ENCODE peak calls at places on chromosomes 2 and 18, in ten cellular contexts. R is stimulated activated CD4-positive, alpha-beta T cell treated with anti-CD3 and anti-CD28 coated beads, Interleukin-2, amount 100 ng/mL, for 48 hours; K is astrocyte of the spinal cord; Z is activated T-helper 1 cell treated with Interleukin-2 at 50 U/mL for 16 hours; U is stimulated activated naive CD8-positive, alpha-beta T cell treated with anti-CD3 and anti-CD28 coated beads, Interleukin-15, amount 100 ng/mL, for 72 hours; P is HFF-Myc; A is left ventricle myocardium inferior; E is NCI-H1105; F is Peyer's patch; G is adrenal gland. W is an unnamed sample.

GRCh38 chr18:22609642-22610041 is 191.9 kb upstream of the CTAGE1 start:
- DNase-seq in K (peak), G (peak), R (no peak), E (no peak), Z (no peak), P (peak), A (peak), U (no peak), F (peak), W (no peak)

GRCh38 chr2:173149491-173149890 is 73.8 kb downstream of the MAP3K20 start:
- DNase-seq in U (peak), Z (peak), E (no peak), R (peak), G (no peak), P (no peak), K (no peak), F (no peak), A (no peak), W (no peak)

GRCh38 chr18:32378705-32379104 is 92.0 kb downstream of the GAREM1 start:
- DNase-seq in U (no peak), A (no peak), E (no peak), K (peak), G (peak), R (no peak), F (no peak), P (no peak), Z (no peak), W (no peak)

GRCh38 chr2:16617282-16618266 is 48.1 kb downstream of the CYRIA start:
- DNase-seq in P (no peak), U (no peak), E (no peak), A (no peak), Z (no peak), F (no peak), R (no peak), K (peak), G (peak), W (no peak)

GRCh38 chr2:172011814-172012580 is 12.2 kb downstream of the METAP1D start:
- DNase-seq in U (no peak), R (no peak), P (no peak), F (no peak), K (no peak), Z (no peak), E (no peak), A (no peak), G (no peak), W (no peak)

GRCh38 chr18:68660355-68661183 is 54.3 kb downstream of the TMX3 start:
- DNase-seq in F (no peak), Z (no peak), U (no peak), A (no peak), E (peak), G (no peak), P (peak), R (no peak), K (peak), W (peak)

GRCh38 chr18:2960983-2961696 is 51.8 kb downstream of the LPIN2 start:
- DNase-seq in E (no peak), P (no peak), Z (no peak), F (no peak), K (no peak), G (no peak), A (no peak), U (no peak), R (no peak), W (no peak)

GRCh38 chr2:112147796-112148195 is 9.6 kb downstream of the FBLN7 start:
- DNase-seq in K (no peak), A (no peak), G (peak), U (no peak), P (no peak), F (peak), Z (no peak), E (no peak), R (no peak), W (no peak)

GRCh38 chr18:9322730-9323129 is 11.8 kb upstream of the TWSG1 start:
- DNase-seq in P (no peak), U (no peak), Z (no peak), K (no peak), E (no peak), F (no peak), R (no peak), G (no peak), A (no peak), W (no peak)

GRCh38 chr18:1954583-1955312 is 616.6 kb downstream of the METTL4 start:
- DNase-seq in G (no peak), K (no peak), R (no peak), P (no peak), U (no peak), F (no peak), Z (no peak), A (no peak), E (no peak), W (no peak)

GRCh38 chr2:74426181-74426758 is 4.7 kb downstream of the WDR54 start:
- DNase-seq in Z (no peak), E (no peak), P (no peak), G (no peak), K (no peak), F (no peak), A (no peak), U (no peak), R (no peak), W (no peak)

GRCh38 chr18:49646864-49647263 is 85.0 kb downstream of the LIPG start:
- DNase-seq in F (peak), K (no peak), P (no peak), Z (no peak), G (no peak), R (no peak), A (no peak), U (no peak), E (no peak), W (no peak)

GRCh38 chr18:58579561-58580047 is 49.3 kb downstream of the ALPK2 start:
- DNase-seq in G (no peak), A (no peak), R (no peak), Z (no peak), K (peak), F (no peak), P (no peak), U (no peak), E (no peak), W (no peak)

GRCh38 chr2:222835142-222835822 is 25.6 kb upstream of the ACSL3 start:
- DNase-seq in A (no peak), K (no peak), P (no peak), Z (no peak), G (no peak), F (no peak), U (no peak), R (no peak), E (peak), W (no peak)

GRCh38 chr2:97870396-97870843 is 125.3 kb downstream of the TMEM131 start:
- DNase-seq in R (peak), U (peak), G (peak), A (no peak), F (peak), P (peak), Z (no peak), E (no peak), K (peak), W (no peak)

GRCh38 chr2:170744248-170745002 is 25.8 kb upstream of the ERICH2 start:
- DNase-seq in P (no peak), R (no peak), U (no peak), F (no peak), E (no peak), A (no peak), G (no peak), K (no peak), Z (no peak), W (no peak)

GRCh38 chr2:128623776-128624424 is 305.2 kb upstream of the HS6ST1 start:
- DNase-seq in F (no peak), U (peak), K (peak), R (no peak), E (no peak), Z (no peak), P (peak), A (no peak), G (no peak), W (peak)